ENCODE peak calls at places on chromosomes 7 and 10, in seven cellular contexts. C is RWPE1, H is NCI-H1694 treated with DMSO at 0.1 percent for 48 hours, Y is frontal cortex, L is H4, B is SHP77, J is aorta. Q is an unnamed sample.

GRCh38 chr10:54985732-54986131 is 184.7 kb upstream of the PCDH15 start:
- DNase-seq in H (no peak), L (peak), B (peak), J (no peak), Y (no peak), C (peak), Q (no peak)

GRCh38 chr7:99384523-99384922 is 10.0 kb downstream of the ARPC1B start:
- DNase-seq in J (no peak), L (no peak), H (no peak), B (no peak), C (no peak), Y (no peak), Q (no peak)

GRCh38 chr7:30502470-30503251 is 2.0 kb downstream of the GGCT start:
- DNase-seq in J (no peak), L (no peak), C (peak), H (no peak), B (no peak), Y (no peak), Q (no peak)

GRCh38 chr7:145036592-145037386 is 200.9 kb upstream of the TPK1 start:
- DNase-seq in Y (peak), H (peak), J (no peak), C (peak), L (peak), B (peak), Q (peak)

GRCh38 chr10:70378122-70378521 is 4.3 kb downstream of the LRRC20 start:
- DNase-seq in H (no peak), J (no peak), B (no peak), L (peak), C (peak), Y (no peak), Q (no peak)

GRCh38 chr7:47142169-47142866 is 439.6 kb downstream of the TNS3 start:
- DNase-seq in L (no peak), J (no peak), C (no peak), H (no peak), Y (no peak), B (no peak), Q (no peak)

GRCh38 chr10:122557516-122557915 is 3.0 kb upstream of the DMBT1 start:
- DNase-seq in B (no peak), J (no peak), H (no peak), Y (no peak), C (peak), L (no peak), Q (no peak)

GRCh38 chr7:50312176-50312575 is 7.7 kb downstream of the IKZF1 start:
- DNase-seq in B (no peak), J (no peak), Y (no peak), H (no peak), L (no peak), C (no peak), Q (no peak)

GRCh38 chr10:113473851-113474250 is 79.0 kb upstream of the HABP2 start:
- DNase-seq in B (no peak), L (peak), J (no peak), H (no peak), Y (no peak), C (no peak), Q (no peak)

GRCh38 chr7:25901658-25902057 is 250.3 kb upstream of the NFE2L3 start:
- DNase-seq in H (no peak), B (no peak), C (no peak), L (no peak), Y (no peak), J (no peak), Q (no peak)

GRCh38 chr7:135300913-135301765 is 67.5 kb downstream of the STRA8 start:
- DNase-seq in L (no peak), C (no peak), J (no peak), B (no peak), H (no peak), Y (no peak), Q (no peak)

GRCh38 chr7:144885453-144885852 is 49.6 kb upstream of the TPK1 start:
- DNase-seq in C (no peak), J (no peak), B (no peak), H (no peak), L (no peak), Y (no peak), Q (no peak)

GRCh38 chr7:79142706-79143105 is 310.8 kb downstream of the MAGI2 start:
- DNase-seq in Y (no peak), C (no peak), H (peak), L (no peak), J (no peak), B (no peak), Q (no peak)

Q was measured in cerebellum.